ENCODE peak calls at places on chromosomes 3 and 15, in nine cellular contexts. L is germinal center; K is HFFc6; N is fibroblast of mammary gland; H is BJ; D is transverse colon; F is lung microvascular endothelial cell; S is stimulated activated CD4-positive, alpha-beta T cell treated with anti-CD3 and anti-CD28 coated beads, Interleukin-12 subunit alpha, Interleukin-12 subunit beta, amount 100 ng/mL, for 4 hours; G is stimulated activated CD8-positive, alpha-beta memory T cell treated with anti-CD3 and anti-CD28 coated beads, Interleukin-15, amount 100 ng/mL, for 1 hour. E is an unnamed sample.

GRCh38 chr3:188052229-188052965 is 101.6 kb upstream of the LPP start:
- DNase-seq in L (no peak), K (no peak), N (peak), H (no peak), D (peak), F (peak), S (no peak), G (no peak), E (no peak)

GRCh38 chr3:81463761-81464160 is 297.7 kb downstream of the GBE1 start:
- DNase-seq in L (no peak), K (peak), N (no peak), H (no peak), D (no peak), F (no peak), S (no peak), G (no peak), E (no peak)

GRCh38 chr3:14620512-14620911 is 31.1 kb upstream of the CCDC174 start:
- DNase-seq in L (no peak), K (no peak), N (no peak), H (no peak), D (no peak), F (peak), S (no peak), G (no peak), E (no peak)

GRCh38 chr15:40871749-40872617 is 2.1 kb downstream of the RHOV start:
- DNase-seq in L (peak), K (no peak), N (no peak), H (no peak), D (peak), F (no peak), S (no peak), G (no peak), E (no peak)

GRCh38 chr15:57149196-57149595 is 227.1 kb upstream of the CGNL1 start:
- DNase-seq in L (no peak), K (peak), N (peak), H (no peak), D (no peak), F (peak), S (no peak), G (no peak), E (peak)

GRCh38 chr3:102176393-102176792 is 258.4 kb upstream of the ZPLD1 start:
- DNase-seq in L (no peak), K (no peak), N (no peak), H (no peak), D (no peak), F (no peak), S (no peak), G (no peak), E (no peak)

GRCh38 chr3:69385723-69386483 is at the start of gene FRMD4B:
- DNase-seq in L (no peak), K (no peak), N (peak), H (no peak), D (peak), F (peak), S (peak), G (no peak), E (peak)

GRCh38 chr3:148074916-148075315 is 622.8 kb upstream of the AGTR1 start:
- DNase-seq in L (no peak), K (no peak), N (no peak), H (no peak), D (no peak), F (no peak), S (no peak), G (no peak), E (no peak)

GRCh38 chr3:114093596-114093995 is 37.1 kb downstream of the QTRT2 start:
- DNase-seq in L (no peak), K (peak), N (peak), H (no peak), D (peak), F (no peak), S (no peak), G (no peak), E (peak)

GRCh38 chr3:43373588-43373935 is 87.2 kb downstream of the SNRK start:
- DNase-seq in L (no peak), K (peak), N (no peak), H (no peak), D (no peak), F (peak), S (no peak), G (no peak), E (no peak)

GRCh38 chr15:38263996-38264395 is 11.4 kb downstream of the SPRED1 start:
- DNase-seq in L (no peak), K (no peak), N (peak), H (no peak), D (no peak), F (no peak), S (no peak), G (no peak), E (no peak)

GRCh38 chr15:52164631-52165265 is 26.4 kb downstream of the GNB5 start:
- DNase-seq in L (peak), K (no peak), N (no peak), H (no peak), D (no peak), F (no peak), S (no peak), G (no peak), E (no peak)

GRCh38 chr3:183745300-183746098 is 47.9 kb downstream of the YEATS2 start:
- DNase-seq in L (no peak), K (peak), N (no peak), H (no peak), D (no peak), F (no peak), S (no peak), G (no peak), E (peak)

E was measured in AG20443.